ENCODE peak calls at places on chromosomes 5 and 9, in seven cellular contexts. A is left lung; V is left ventricle myocardium superior; N is activated T-cell treated with anti-CD3 and anti-CD28 coated beads, Interleukin-2, amount 50 U/mL, for 4 hours; P is gastrocnemius medialis; I is effector memory CD8-positive, alpha-beta T cell; O is natural killer cell. T is an unnamed sample.

GRCh38 chr5:8208307-8208706 is 339.4 kb downstream of the MTRR start:
- ATAC-seq in A (no peak), V (no peak), N (no peak), P (no peak), I (no peak), O (peak), T (no peak)

GRCh38 chr9:95516736-95517558 is at the start of gene PTCH1:
- ATAC-seq in A (peak), V (peak), N (peak), P (peak), I (peak), O (peak), T (peak)

GRCh38 chr9:137310190-137311052 is 8.3 kb upstream of the NRARP start:
- ATAC-seq in A (no peak), V (no peak), N (no peak), P (no peak), I (no peak), O (no peak), T (no peak)

GRCh38 chr9:76704601-76705204 is 59.5 kb upstream of the PCA3 start:
- ATAC-seq in A (peak), V (peak), N (no peak), P (peak), I (peak), O (no peak), T (peak)

GRCh38 chr5:89282832-89283510 is 400.0 kb upstream of the MEF2C start:
- ATAC-seq in A (no peak), V (no peak), N (no peak), P (peak), I (no peak), O (no peak), T (no peak)

GRCh38 chr5:98938459-98938858 is 9.7 kb upstream of the CHD1 start:
- ATAC-seq in A (peak), V (peak), N (no peak), P (no peak), I (no peak), O (no peak), T (no peak)

GRCh38 chr9:127096208-127096607 is 26.2 kb downstream of the ANGPTL2 start:
- ATAC-seq in A (no peak), V (peak), N (no peak), P (no peak), I (no peak), O (no peak), T (no peak)

GRCh38 chr5:113147088-113147487 is 170.5 kb downstream of the DCP2 start:
- ATAC-seq in A (peak), V (no peak), N (no peak), P (peak), I (no peak), O (no peak), T (no peak)

GRCh38 chr5:123482258-123482657 is 29.7 kb upstream of the CSNK1G3 start:
- ATAC-seq in A (no peak), V (no peak), N (no peak), P (no peak), I (no peak), O (no peak), T (no peak)

GRCh38 chr5:67815455-67816391 is 399.8 kb upstream of the PIK3R1 start:
- ATAC-seq in A (peak), V (peak), N (no peak), P (peak), I (no peak), O (peak), T (peak)

GRCh38 chr9:134585746-134586706 is 55.6 kb upstream of the COL5A1 start:
- ATAC-seq in A (no peak), V (no peak), N (no peak), P (no peak), I (no peak), O (no peak), T (no peak)